ENCODE peak calls at places on chromosomes 2 and 18, in nine cellular contexts. Y, M, C, S, Q, D, L, W and X are unnamed samples. For H3K27me3, the result is how much of the 10 kb centered on the place peaks cover.

GRCh38 chr2:12257476-12257875 is 459.3 kb upstream of the TRIB2 start:
- DNase-seq in Y (no peak), M (no peak), C (no peak), S (no peak), Q (no peak), D (no peak), L (no peak), W (no peak), X (peak)

GRCh38 chr2:96249654-96250053 is 16.1 kb downstream of the TMEM127 start:
- DNase-seq in Y (no peak), M (no peak), C (no peak), S (no peak), Q (no peak), D (no peak), L (no peak), W (no peak), X (no peak)

GRCh38 chr18:35407871-35408481 is 30.8 kb upstream of the ZNF396 start:
- DNase-seq in Y (peak), M (peak), C (peak), S (peak), Q (peak), D (peak), L (peak), W (peak), X (peak)

GRCh38 chr2:120222186-120223033 is 790 bp downstream of the TMEM185B start:
- DNase-seq in Y (no peak), M (no peak), C (no peak), S (no peak), Q (no peak), D (no peak), L (no peak), W (no peak), X (no peak)

GRCh38 chr2:230762317-230762896 is 49.8 kb downstream of the CAB39 start:
- DNase-seq in Y (peak), M (peak), C (no peak), S (no peak), Q (peak), D (no peak), L (no peak), W (no peak), X (peak)

GRCh38 chr2:33344230-33344629 is 132.2 kb upstream of the RASGRP3 start:
- DNase-seq in Y (no peak), M (no peak), C (no peak), S (no peak), Q (no peak), D (no peak), L (no peak), W (no peak), X (no peak)

GRCh38 chr2:24360050-24360962 is at the start of gene ITSN2:
- DNase-seq in Y (peak), M (peak), C (peak), S (peak), Q (peak), D (peak), L (peak), W (peak), X (peak)

GRCh38 chr2:231709981-231710750 is 1.8 kb downstream of the PTMA start:
- DNase-seq in Y (peak), M (peak), C (peak), S (peak), Q (peak), D (peak), L (peak), W (peak), X (peak)

GRCh38 chr2:73979021-73979420 is 5.7 kb upstream of the TET3 start:
- DNase-seq in Y (peak), M (no peak), C (no peak), S (peak), Q (no peak), D (no peak), L (no peak), W (no peak), X (no peak)

GRCh38 chr2:63712748-63713147 is 124.0 kb downstream of the MDH1 start:
- DNase-seq in Y (no peak), M (no peak), C (no peak), S (no peak), Q (no peak), D (no peak), L (no peak), W (no peak), X (peak)

GRCh38 chr2:218257390-218257981 is 3.3 kb upstream of the GPBAR1 start:
- DNase-seq in Y (peak), M (no peak), C (no peak), S (peak), Q (no peak), D (no peak), L (peak), W (peak), X (no peak)

GRCh38 chr2:225282858-225283693 is 116.4 kb upstream of the NYAP2 start:
- DNase-seq in Y (no peak), M (peak), C (peak), S (no peak), Q (peak), D (no peak), L (peak), W (peak), X (peak)

GRCh38 chr2:49619804-49620203 is 465.5 kb upstream of the FSHR start:
- DNase-seq in Y (no peak), M (no peak), C (no peak), S (no peak), Q (no peak), D (no peak), L (no peak), W (no peak), X (no peak)

GRCh38 chr2:21916934-21917522 is 793.3 kb downstream of the TDRD15 start:
- DNase-seq in Y (no peak), M (no peak), C (no peak), S (no peak), Q (no peak), D (no peak), L (no peak), W (no peak), X (no peak)

GRCh38 chr18:67513285-67513684 is 3.2 kb downstream of the DSEL start:
- DNase-seq in Y (no peak), M (peak), C (no peak), S (no peak), Q (no peak), D (no peak), L (no peak), W (no peak), X (no peak)

GRCh38 chr18:8514409-8514808 is 94.8 kb upstream of the RAB12 start:
- DNase-seq in Y (no peak), M (no peak), C (no peak), S (no peak), Q (no peak), D (no peak), L (no peak), W (no peak), X (no peak)

GRCh38 chr18:58064406-58064998 is 20.5 kb downstream of the NEDD4L start:
- DNase-seq in Y (no peak), M (no peak), C (no peak), S (no peak), Q (no peak), D (no peak), L (no peak), W (no peak), X (peak)

GRCh38 chr2:136713739-136714138 is 51.6 kb upstream of the THSD7B start:
- DNase-seq in Y (no peak), M (no peak), C (no peak), S (no peak), Q (no peak), D (no peak), L (no peak), W (no peak), X (no peak)

GRCh38 chr2:46805401-46805951 is 110.1 kb downstream of the MCFD2 start:
- DNase-seq in Y (no peak), M (no peak), C (no peak), S (no peak), Q (no peak), D (no peak), L (peak), W (no peak), X (no peak)

GRCh38 chr2:65023742-65024141 is 32.5 kb upstream of the CEP68 start:
- DNase-seq in Y (no peak), M (no peak), C (no peak), S (no peak), Q (no peak), D (no peak), L (no peak), W (no peak), X (no peak)

GRCh38 chr2:3651686-3652516 is 6.1 kb upstream of the ALLC start:
- DNase-seq in Y (peak), M (peak), C (peak), S (peak), Q (peak), D (peak), L (peak), W (peak), X (no peak)

GRCh38 chr2:130391872-130392670 is 36.2 kb downstream of the PTPN18 start:
- DNase-seq in Y (no peak), M (no peak), C (no peak), S (no peak), Q (no peak), D (no peak), L (no peak), W (no peak), X (no peak)

GRCh38 chr2:216632952-216633615 is at the start of gene IGFBP2:
- DNase-seq in Y (no peak), M (no peak), C (peak), S (no peak), Q (peak), D (peak), L (no peak), W (peak), X (peak)
- H3K27me3 ChIP-seq in Y (under half), M (under half), C (under half), S (under half), Q (under half), D (under half), L (under half), W (under half), X (under half)

DNA sequence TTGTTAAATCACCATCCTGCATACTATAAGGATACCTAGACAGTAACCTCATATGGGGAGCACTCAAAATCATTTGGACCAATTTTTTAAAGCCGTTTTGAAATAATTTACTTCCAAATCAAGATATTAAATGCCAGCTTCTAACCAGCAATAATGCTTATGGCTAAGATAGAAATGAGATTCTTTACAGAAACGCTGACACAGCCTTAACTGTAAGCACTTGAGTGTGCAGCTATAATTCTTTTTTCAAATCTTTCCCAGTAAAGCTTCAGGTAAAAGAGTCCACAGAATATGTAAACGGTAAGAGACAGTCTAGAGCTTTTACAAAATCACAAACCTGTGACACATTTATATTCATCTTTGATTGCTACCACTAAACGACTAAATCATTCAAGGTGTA is 4.5 kb downstream of the NXPH2 start:
- DNase-seq in Y (no peak), M (no peak), C (no peak), S (no peak), Q (no peak), D (no peak), L (no peak), W (no peak), X (no peak)
- H3K27me3 ChIP-seq in Y (under half), M (under half), C (under half), S (under half), Q (under half), D (half or more), L (under half), W (under half), X (under half)

DNA sequence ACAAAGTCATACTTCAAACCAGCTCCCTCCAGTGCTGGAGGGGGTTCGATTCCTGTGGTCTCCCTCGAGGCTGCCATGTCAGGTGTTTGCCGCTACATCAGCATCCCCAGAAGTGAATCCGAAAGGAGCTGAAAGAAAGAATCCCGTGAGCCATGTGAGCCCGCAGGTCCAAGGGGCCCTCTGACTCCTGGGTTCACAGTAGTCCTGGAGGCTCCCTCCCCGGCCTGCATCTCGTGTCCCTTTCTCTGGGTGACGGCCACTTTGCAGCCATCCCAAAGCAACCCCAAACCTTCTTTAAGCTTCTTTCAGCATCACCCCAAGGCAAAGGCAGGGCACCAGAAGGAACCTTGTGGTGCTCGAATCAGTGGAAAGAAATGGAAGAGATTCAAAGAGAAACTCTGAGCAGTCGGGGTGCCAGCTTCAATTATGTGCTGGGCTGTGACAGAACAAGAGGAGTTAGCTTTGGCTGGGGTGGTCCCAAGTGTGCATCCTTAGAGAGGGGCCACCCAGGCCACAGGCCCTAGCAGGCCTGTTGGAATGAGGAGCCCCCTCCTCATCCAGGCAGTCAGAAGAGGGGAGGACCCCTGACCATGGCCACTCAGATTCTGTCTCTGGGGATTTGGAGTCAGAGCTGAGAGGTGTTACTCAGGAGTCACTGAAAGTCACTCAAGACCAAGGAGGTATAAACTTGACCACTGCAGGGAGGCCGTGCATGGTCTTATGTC is 59.7 kb downstream of the CIB4 start:
- DNase-seq in Y (no peak), M (no peak), C (no peak), S (no peak), Q (no peak), D (no peak), L (peak), W (no peak), X (no peak)
- H3K27me3 ChIP-seq in Y (under half), M (under half), C (under half), S (under half), Q (under half), D (half or more), L (under half), W (under half), X (under half)

GRCh38 chr2:16745466-16745865 is 79.8 kb upstream of the CYRIA start:
- DNase-seq in Y (no peak), M (no peak), C (no peak), S (no peak), Q (no peak), D (no peak), L (no peak), W (no peak), X (no peak)

GRCh38 chr2:16747257-16747656 is 81.6 kb upstream of the CYRIA start:
- DNase-seq in Y (no peak), M (no peak), C (no peak), S (no peak), Q (no peak), D (no peak), L (no peak), W (no peak), X (no peak)

GRCh38 chr2:16746329-16746728 is 80.7 kb upstream of the CYRIA start:
- DNase-seq in Y (no peak), M (no peak), C (no peak), S (no peak), Q (no peak), D (no peak), L (no peak), W (no peak), X (no peak)

GRCh38 chr2:16746833-16747232 is 81.2 kb upstream of the CYRIA start:
- DNase-seq in Y (no peak), M (no peak), C (no peak), S (no peak), Q (no peak), D (no peak), L (no peak), W (no peak), X (no peak)

DNA sequence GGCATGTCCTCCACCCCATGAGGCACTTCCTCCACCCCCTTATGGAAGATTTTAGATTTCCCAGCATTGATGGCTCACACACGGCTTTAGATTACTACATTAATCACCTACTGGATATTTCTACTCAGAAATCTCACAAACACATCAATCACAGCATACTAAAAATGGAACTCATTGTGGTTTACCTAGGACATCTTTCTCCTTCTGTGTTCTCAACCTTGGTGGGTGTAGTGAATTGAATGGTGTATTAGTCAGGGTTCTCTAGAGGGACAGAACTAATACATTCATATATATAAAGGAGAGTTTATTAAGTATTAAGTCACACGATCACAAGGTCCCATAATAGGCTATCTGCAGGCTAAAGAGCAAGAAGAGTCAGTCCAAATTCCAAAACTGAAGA is 82.1 kb upstream of the CYRIA start:
- DNase-seq in Y (no peak), M (no peak), C (no peak), S (no peak), Q (no peak), D (no peak), L (no peak), W (no peak), X (no peak)
- H3K27me3 ChIP-seq in Y (under half), M (under half), C (under half), S (under half), Q (under half), D (under half), L (under half), W (under half), X (under half)